ENCODE peak calls at places on chromosomes 1 and 21, in ten cellular contexts. G, Q, F, I, P, V, H, Y, X and U are unnamed samples.
A peak's percentile ranks its signal among the peaks of the same experiment; 100 is the strongest.

GRCh38 chr21:36753556-36753955 is 54.6 kb downstream of the SIM2 start:
- DNase-seq in Q (peak; percentile 46), I (peak; percentile 42), X (peak; percentile 85), P (no peak), G (no peak), F (no peak), H (no peak), V (no peak), Y (no peak), U (peak; percentile 22)

GRCh38 chr1:228721407-228721806 is 13.9 kb upstream of the RHOU start:
- DNase-seq in H (no peak), F (no peak), P (no peak), X (no peak), V (no peak), G (no peak), Q (peak; percentile 52), Y (no peak), I (no peak), U (no peak)

GRCh38 chr1:38585460-38585859 is 274.1 kb downstream of the RRAGC start:
- DNase-seq in F (no peak), H (no peak), G (peak; percentile 35), Y (no peak), I (no peak), X (no peak), Q (no peak), P (no peak), V (no peak), U (no peak)

GRCh38 chr1:47147047-47147785 is 10.0 kb downstream of the CYP4A22 start:
- DNase-seq in G (no peak), Q (no peak), Y (no peak), I (no peak), V (no peak), X (no peak), P (no peak), F (no peak), H (no peak), U (no peak)

GRCh38 chr1:165434264-165434663 is 10.7 kb downstream of the RXRG start:
- DNase-seq in V (no peak), Q (no peak), H (no peak), F (no peak), I (no peak), G (no peak), P (no peak), Y (no peak), X (no peak), U (no peak)

GRCh38 chr1:155263067-155263466 is 907 bp upstream of the SCAMP3 start:
- DNase-seq in G (no peak), P (no peak), Y (no peak), X (no peak), Q (no peak), F (no peak), I (no peak), H (no peak), V (no peak), U (no peak)

GRCh38 chr1:226569879-226570547 is 21.4 kb downstream of the STUM start:
- DNase-seq in G (no peak), H (peak; percentile 27), X (no peak), Y (peak; percentile 52), I (no peak), F (peak; percentile 61), V (no peak), Q (peak; percentile 53), P (peak; percentile 70), U (no peak)

GRCh38 chr1:37716321-37716720 is 24.0 kb downstream of the CDCA8 start:
- DNase-seq in H (no peak), Q (no peak), F (no peak), X (no peak), I (no peak), G (no peak), Y (no peak), P (no peak), V (no peak), U (no peak)

GRCh38 chr1:112701227-112702066 is 5.5 kb downstream of the RHOC start:
- DNase-seq in P (no peak), V (no peak), H (no peak), I (no peak), Q (no peak), X (no peak), Y (no peak), F (no peak), G (peak; percentile 74), U (no peak)

GRCh38 chr1:112702067-112702395 is 4.9 kb downstream of the RHOC start:
- DNase-seq in F (no peak), X (no peak), Q (no peak), I (no peak), H (no peak), P (no peak), Y (no peak), G (no peak), V (no peak), U (no peak)

GRCh38 chr1:112699425-112700144 is 7.3 kb downstream of the RHOC start:
- DNase-seq in P (no peak), Q (no peak), G (no peak), F (no peak), I (no peak), X (no peak), H (no peak), Y (no peak), V (no peak), U (no peak)

GRCh38 chr1:112698366-112699310 is 8.3 kb downstream of the RHOC start:
- DNase-seq in Q (peak; percentile 36), F (no peak), Y (no peak), V (no peak), H (no peak), I (no peak), P (no peak), G (peak; percentile 75), X (no peak), U (no peak)

DNA sequence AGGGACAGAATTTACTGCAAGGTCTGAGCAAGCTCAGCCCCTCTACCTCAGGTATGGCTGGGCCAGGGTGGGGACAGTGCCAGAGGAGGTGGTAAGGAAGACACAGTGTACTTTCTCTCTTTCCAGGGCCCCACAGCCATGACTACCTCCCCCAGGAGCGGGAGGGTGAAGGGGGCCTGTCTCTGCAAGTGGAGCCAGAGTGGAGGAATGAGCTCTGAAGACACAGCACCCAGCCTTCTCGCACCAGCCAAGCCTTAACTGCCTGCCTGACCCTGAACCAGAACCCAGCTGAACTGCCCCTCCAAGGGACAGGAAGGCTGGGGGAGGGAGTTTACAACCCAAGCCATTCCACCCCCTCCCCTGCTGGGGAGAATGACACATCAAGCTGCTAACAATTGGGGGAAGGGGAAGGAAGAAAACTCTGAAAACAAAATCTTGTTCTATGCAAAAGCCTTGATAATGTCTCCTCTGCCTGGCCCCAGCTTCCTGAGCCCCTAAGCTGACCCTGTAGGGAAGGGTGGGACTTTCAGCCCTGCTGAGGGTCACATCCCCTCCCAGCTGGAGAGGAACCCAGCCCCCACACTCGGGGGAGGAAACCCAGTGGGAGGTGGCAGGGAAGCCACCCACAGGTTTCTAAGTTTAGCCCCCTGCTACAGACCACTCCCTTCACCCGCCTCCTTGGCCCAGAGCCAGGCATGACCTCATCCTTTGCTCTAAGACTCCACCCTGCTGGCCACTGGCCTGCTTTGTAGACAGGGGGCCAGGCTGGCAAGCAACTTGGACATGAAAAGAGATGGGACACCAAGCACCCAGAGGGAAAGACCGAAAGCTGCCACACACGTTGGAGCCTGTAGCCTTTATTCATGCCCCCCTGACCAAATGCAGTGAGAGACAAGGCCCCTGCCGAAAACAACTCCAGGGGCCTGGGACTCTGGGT is 6.4 kb downstream of the RHOC start:
- DNase-seq in I (peak; percentile 98), Y (peak; percentile 86), P (peak; percentile 57), V (peak; percentile 99), X (peak; percentile 97), F (peak; percentile 94), G (peak; percentile 96), Q (peak; percentile 92), H (peak; percentile 77), U (peak; percentile 75)
- TF ChIP-seq CTCF in I (peak; percentile 12), Y (no peak), P (no peak), V (no peak), X (no peak), F (no peak), G (no peak), Q (no peak), H (no peak), U (no peak)

GRCh38 chr1:220526294-220526693 is 1.6 kb upstream of the MARK1 start:
- DNase-seq in F (no peak), P (no peak), Y (no peak), G (no peak), I (no peak), X (no peak), V (no peak), Q (no peak), H (no peak), U (no peak)
- TF ChIP-seq CTCF in F (no peak), P (no peak), Y (no peak), G (no peak), I (no peak), X (peak; percentile 43), V (no peak), Q (peak; percentile 22), H (peak; percentile 45), U (peak; percentile 23)

GRCh38 chr21:28487455-28488070 is 505.1 kb downstream of the LTN1 start:
- DNase-seq in F (no peak), P (no peak), G (no peak), Y (no peak), Q (no peak), V (no peak), I (no peak), X (no peak), H (no peak), U (no peak)

GRCh38 chr21:28485301-28486022 is 507.2 kb downstream of the LTN1 start:
- DNase-seq in H (no peak), I (peak; percentile 58), P (no peak), Q (peak; percentile 41), G (no peak), X (peak; percentile 60), F (no peak), V (no peak), Y (no peak), U (no peak)

GRCh38 chr21:28479660-28480059 is 513.0 kb downstream of the LTN1 start:
- DNase-seq in Y (no peak), I (no peak), F (no peak), P (no peak), H (no peak), V (no peak), X (no peak), Q (no peak), G (no peak), U (no peak)

GRCh38 chr21:28480091-28480869 is 512.4 kb downstream of the LTN1 start:
- DNase-seq in H (no peak), F (no peak), I (no peak), G (no peak), P (no peak), X (no peak), Q (no peak), V (no peak), Y (no peak), U (no peak)

GRCh38 chr21:28482657-28483056 is 510.0 kb downstream of the LTN1 start:
- DNase-seq in Q (peak; percentile 10), P (no peak), I (no peak), F (no peak), G (no peak), V (no peak), Y (no peak), H (no peak), X (peak; percentile 15), U (no peak)
- TF ChIP-seq CTCF in Q (no peak), P (no peak), I (no peak), F (no peak), G (no peak), V (no peak), Y (no peak), H (no peak), X (no peak), U (no peak)

GRCh38 chr1:29330856-29331255 is 94.5 kb downstream of the PTPRU start:
- DNase-seq in P (no peak), X (no peak), G (no peak), I (no peak), V (no peak), F (no peak), H (no peak), Q (no peak), Y (no peak), U (no peak)

GRCh38 chr1:29333008-29333407 is 96.7 kb downstream of the PTPRU start:
- DNase-seq in G (no peak), Y (no peak), H (no peak), I (no peak), F (no peak), P (no peak), Q (no peak), V (no peak), X (no peak), U (no peak)

GRCh38 chr1:29331309-29331708 is 95.0 kb downstream of the PTPRU start:
- DNase-seq in F (no peak), X (no peak), G (no peak), Q (no peak), H (no peak), I (no peak), V (no peak), Y (no peak), P (no peak), U (no peak)

GRCh38 chr1:29331731-29332130 is 95.4 kb downstream of the PTPRU start:
- DNase-seq in G (no peak), V (no peak), H (no peak), Q (no peak), P (no peak), Y (no peak), I (no peak), F (no peak), X (no peak), U (no peak)

GRCh38 chr1:29332204-29332603 is 95.9 kb downstream of the PTPRU start:
- DNase-seq in H (peak; percentile 26), I (peak; percentile 55), V (no peak), P (no peak), X (peak; percentile 37), F (peak; percentile 67), Q (peak; percentile 60), G (no peak), Y (no peak), U (no peak)
- TF ChIP-seq CTCF in H (peak; percentile 71), I (peak; percentile 55), V (no peak), P (peak; percentile 12), X (peak; percentile 59), F (peak; percentile 65), Q (peak; percentile 71), G (no peak), Y (peak; percentile 40), U (peak; percentile 65)